ENCODE peak calls at places on chromosomes 3 and 15, in eight cellular contexts. Q is OCI-LY7; Z is HuH-7.5; V is activated naive CD4-positive, alpha-beta T cell; O is lower lobe of right lung; H is foreskin fibroblast; D is cardiac muscle cell; G is H7. W is an unnamed sample.

GRCh38 chr15:42010434-42010833 is 10.4 kb downstream of the PLA2G4E start:
- DNase-seq in H (no peak), V (no peak), Z (no peak), O (no peak), D (no peak), G (no peak), Q (peak), W (no peak)

GRCh38 chr3:148723591-148723990 is 25.9 kb downstream of the AGTR1 start:
- DNase-seq in Q (no peak), Z (no peak), V (no peak), G (no peak), D (peak), O (no peak), H (peak), W (no peak)

GRCh38 chr3:30644615-30645014 is 38.2 kb downstream of the TGFBR2 start:
- DNase-seq in G (no peak), D (peak), H (peak), Q (peak), O (no peak), Z (no peak), V (peak), W (no peak)

GRCh38 chr3:186024210-186024609 is 84.7 kb downstream of the ETV5 start:
- DNase-seq in Z (no peak), V (no peak), H (peak), O (no peak), Q (no peak), G (no peak), D (peak), W (peak)

GRCh38 chr3:46931631-46932441 is 44.7 kb downstream of the CCDC12 start:
- DNase-seq in D (no peak), Z (no peak), H (peak), G (no peak), Q (no peak), O (peak), V (no peak), W (peak)

GRCh38 chr3:101940521-101940992 is 91.2 kb downstream of the NFKBIZ start:
- DNase-seq in G (peak), Q (no peak), Z (no peak), O (peak), H (peak), D (peak), V (no peak), W (no peak)

GRCh38 chr15:31221936-31222515 is 104.6 kb upstream of the KLF13 start:
- DNase-seq in D (no peak), Q (no peak), Z (no peak), H (no peak), V (no peak), O (no peak), G (peak), W (no peak)

GRCh38 chr3:50321146-50321843 is 1.2 kb downstream of the HYAL2 start:
- DNase-seq in H (peak), Z (peak), D (peak), Q (peak), V (peak), O (peak), G (peak), W (peak)

GRCh38 chr15:51074926-51075325 is 19.8 kb downstream of the TNFAIP8L3 start:
- DNase-seq in H (no peak), G (no peak), Z (no peak), O (no peak), D (no peak), V (no peak), Q (no peak), W (no peak)

GRCh38 chr3:171781711-171782127 is 28.6 kb downstream of the PLD1 start:
- DNase-seq in Q (no peak), V (no peak), Z (no peak), O (no peak), H (no peak), G (no peak), D (no peak), W (no peak)

GRCh38 chr15:40953713-40954074 is 423 bp downstream of the CHAC1 start:
- DNase-seq in G (no peak), Q (no peak), Z (no peak), V (no peak), D (no peak), H (no peak), O (peak), W (peak)

GRCh38 chr3:138241061-138241460 is 54.0 kb downstream of the ARMC8 start:
- DNase-seq in Q (no peak), V (no peak), G (no peak), D (no peak), H (no peak), Z (no peak), O (no peak), W (no peak)

GRCh38 chr3:145197051-145197562 is 963.9 kb downstream of the PLOD2 start:
- DNase-seq in Z (no peak), V (no peak), G (no peak), Q (no peak), H (no peak), O (no peak), D (no peak), W (no peak)

GRCh38 chr15:100330629-100331215 is 11.1 kb downstream of the ADAMTS17 start:
- DNase-seq in O (no peak), D (no peak), H (no peak), V (no peak), Z (no peak), Q (peak), G (no peak), W (no peak)

GRCh38 chr3:186307594-186307993 is 54.4 kb downstream of the DGKG start:
- DNase-seq in Q (peak), Z (no peak), O (no peak), V (no peak), D (peak), H (peak), G (no peak), W (no peak)

GRCh38 chr3:38655708-38656300 is 6.3 kb upstream of the SCN5A start:
- DNase-seq in V (no peak), G (peak), O (no peak), H (no peak), D (peak), Q (peak), Z (no peak), W (peak)

GRCh38 chr3:58464875-58465274 is 27.0 kb upstream of the KCTD6 start:
- DNase-seq in O (no peak), D (no peak), G (no peak), H (no peak), V (no peak), Z (no peak), Q (peak), W (no peak)

GRCh38 chr3:55486101-55486856 is 827 bp downstream of the WNT5A start:
- DNase-seq in O (peak), D (peak), Z (no peak), G (peak), V (no peak), Q (peak), H (peak), W (peak)

GRCh38 chr3:134644731-134645514 is 5.9 kb downstream of the KY start:
- DNase-seq in H (no peak), Z (no peak), D (no peak), Q (no peak), G (peak), O (no peak), V (no peak), W (no peak)

GRCh38 chr3:185175370-185175987 is 22.6 kb upstream of the C3orf70 start:
- DNase-seq in Z (peak), Q (no peak), G (peak), D (peak), H (peak), O (peak), V (no peak), W (no peak)

GRCh38 chr3:111738790-111739189 is 120.3 kb upstream of the PHLDB2 start:
- DNase-seq in O (no peak), V (no peak), D (no peak), Q (no peak), G (no peak), H (no peak), Z (no peak), W (no peak)

GRCh38 chr3:176147251-176147650 is 1050.0 kb downstream of the TBL1XR1 start:
- DNase-seq in O (no peak), Q (no peak), V (no peak), D (no peak), Z (no peak), H (no peak), G (no peak), W (no peak)

GRCh38 chr15:64681424-64682024 is 93.9 kb downstream of the RBPMS2 start:
- DNase-seq in G (peak), O (no peak), V (no peak), Q (peak), H (peak), D (peak), Z (peak), W (no peak)

GRCh38 chr15:37789881-37790280 is 144.6 kb upstream of the TMCO5A start:
- DNase-seq in O (no peak), D (peak), H (peak), G (no peak), Q (no peak), V (no peak), Z (no peak), W (no peak)

GRCh38 chr3:114484895-114485294 is 191.1 kb downstream of the TIGIT start:
- DNase-seq in D (no peak), Z (no peak), O (no peak), Q (no peak), G (no peak), H (no peak), V (no peak), W (no peak)

GRCh38 chr3:177211503-177212277 is 14.4 kb upstream of the TBL1XR1 start:
- DNase-seq in Q (no peak), G (no peak), O (no peak), Z (peak), V (no peak), H (no peak), D (no peak), W (no peak)

GRCh38 chr15:76206325-76206976 is 104.8 kb downstream of the ETFA start:
- DNase-seq in O (peak), D (peak), V (no peak), H (no peak), G (peak), Q (no peak), Z (no peak), W (no peak)

GRCh38 chr15:92079047-92079446 is 225.5 kb downstream of the SLCO3A1 start:
- DNase-seq in V (no peak), H (no peak), G (peak), Q (peak), D (no peak), O (no peak), Z (no peak), W (no peak)

GRCh38 chr15:56524915-56525314 is 60.0 kb upstream of the MNS1 start:
- DNase-seq in G (no peak), O (no peak), Q (no peak), H (peak), Z (no peak), D (peak), V (no peak), W (no peak)